ENCODE peak calls at places on chromosomes 5 and 9, in nine cellular contexts. T, K, S, C, Q, I, U, F and B are unnamed samples.

GRCh38 chr5:150062523-150062922 is 23.8 kb downstream of the CSF1R start:
- DNase-seq in T (no peak), K (no peak), S (no peak), C (no peak), Q (no peak), I (no peak), U (no peak), F (no peak), B (no peak)

GRCh38 chr5:157544623-157544989 is 31.0 kb downstream of the ADAM19 start:
- DNase-seq in T (no peak), K (no peak), S (no peak), C (no peak), Q (no peak), I (no peak), U (no peak), F (no peak), B (no peak)

GRCh38 chr5:156515799-156516198 is 188.8 kb downstream of the SGCD start:
- DNase-seq in T (no peak), K (no peak), S (no peak), C (no peak), Q (no peak), I (no peak), U (no peak), F (no peak), B (no peak)

GRCh38 chr5:1886634-1887399 is 4.1 kb upstream of the IRX4 start:
- DNase-seq in T (no peak), K (no peak), S (no peak), C (no peak), Q (no peak), I (no peak), U (no peak), F (no peak), B (peak; percentile 45)

GRCh38 chr9:113427629-113428028 is 17.1 kb downstream of the C9orf43 start:
- DNase-seq in T (no peak), K (no peak), S (no peak), C (no peak), Q (no peak), I (peak; percentile 46), U (peak; percentile 41), F (no peak), B (no peak)

GRCh38 chr9:14769235-14769580 is 46.7 kb upstream of the CER1 start:
- DNase-seq in T (peak; percentile 46), K (no peak), S (peak; percentile 47), C (no peak), Q (no peak), I (peak; percentile 53), U (no peak), F (no peak), B (no peak)

GRCh38 chr9:125332527-125332926 is 70.9 kb downstream of the GAPVD1 start:
- DNase-seq in T (no peak), K (no peak), S (no peak), C (no peak), Q (no peak), I (no peak), U (no peak), F (no peak), B (no peak)

GRCh38 chr5:125058185-125058826 is 311.9 kb upstream of the ZNF608 start:
- DNase-seq in T (no peak), K (no peak), S (no peak), C (no peak), Q (no peak), I (peak; percentile 68), U (peak; percentile 52), F (no peak), B (no peak)

GRCh38 chr5:139998837-139999236 is 44.3 kb downstream of the NRG2 start:
- DNase-seq in T (no peak), K (no peak), S (no peak), C (no peak), Q (no peak), I (no peak), U (no peak), F (no peak), B (no peak)

GRCh38 chr5:172456076-172456800 is 1.9 kb upstream of the SH3PXD2B start:
- DNase-seq in T (no peak), K (no peak), S (no peak), C (no peak), Q (no peak), I (no peak), U (no peak), F (no peak), B (no peak)

GRCh38 chr5:179131321-179131835 is 71.2 kb downstream of the ZNF354C start:
- DNase-seq in T (no peak), K (peak; percentile 36), S (no peak), C (no peak), Q (no peak), I (no peak), U (no peak), F (no peak), B (no peak)

GRCh38 chr9:126411225-126411947 is 84.8 kb downstream of the MVB12B start:
- DNase-seq in T (no peak), K (no peak), S (no peak), C (no peak), Q (peak; percentile 28), I (no peak), U (no peak), F (no peak), B (no peak)

GRCh38 chr5:65907138-65907537 is 19.2 kb upstream of the ERBIN start:
- DNase-seq in T (no peak), K (no peak), S (no peak), C (no peak), Q (no peak), I (no peak), U (no peak), F (no peak), B (no peak)

GRCh38 chr5:31824886-31825774 is 186.2 kb downstream of the PDZD2 start:
- DNase-seq in T (peak; percentile 62), K (no peak), S (peak; percentile 42), C (peak; percentile 58), Q (peak; percentile 32), I (peak; percentile 75), U (peak; percentile 31), F (peak; percentile 59), B (peak; percentile 39)

GRCh38 chr5:100188778-100189177 is 346.4 kb upstream of the FAM174A start:
- DNase-seq in T (no peak), K (no peak), S (no peak), C (no peak), Q (no peak), I (no peak), U (no peak), F (no peak), B (no peak)

GRCh38 chr5:131747180-131748105 is 49.4 kb downstream of the FNIP1 start:
- DNase-seq in T (no peak), K (no peak), S (no peak), C (no peak), Q (no peak), I (peak; percentile 31), U (no peak), F (no peak), B (no peak)

GRCh38 chr9:83020864-83021263 is 42.1 kb downstream of the RASEF start:
- DNase-seq in T (no peak), K (no peak), S (no peak), C (no peak), Q (no peak), I (no peak), U (no peak), F (no peak), B (no peak)

DNA sequence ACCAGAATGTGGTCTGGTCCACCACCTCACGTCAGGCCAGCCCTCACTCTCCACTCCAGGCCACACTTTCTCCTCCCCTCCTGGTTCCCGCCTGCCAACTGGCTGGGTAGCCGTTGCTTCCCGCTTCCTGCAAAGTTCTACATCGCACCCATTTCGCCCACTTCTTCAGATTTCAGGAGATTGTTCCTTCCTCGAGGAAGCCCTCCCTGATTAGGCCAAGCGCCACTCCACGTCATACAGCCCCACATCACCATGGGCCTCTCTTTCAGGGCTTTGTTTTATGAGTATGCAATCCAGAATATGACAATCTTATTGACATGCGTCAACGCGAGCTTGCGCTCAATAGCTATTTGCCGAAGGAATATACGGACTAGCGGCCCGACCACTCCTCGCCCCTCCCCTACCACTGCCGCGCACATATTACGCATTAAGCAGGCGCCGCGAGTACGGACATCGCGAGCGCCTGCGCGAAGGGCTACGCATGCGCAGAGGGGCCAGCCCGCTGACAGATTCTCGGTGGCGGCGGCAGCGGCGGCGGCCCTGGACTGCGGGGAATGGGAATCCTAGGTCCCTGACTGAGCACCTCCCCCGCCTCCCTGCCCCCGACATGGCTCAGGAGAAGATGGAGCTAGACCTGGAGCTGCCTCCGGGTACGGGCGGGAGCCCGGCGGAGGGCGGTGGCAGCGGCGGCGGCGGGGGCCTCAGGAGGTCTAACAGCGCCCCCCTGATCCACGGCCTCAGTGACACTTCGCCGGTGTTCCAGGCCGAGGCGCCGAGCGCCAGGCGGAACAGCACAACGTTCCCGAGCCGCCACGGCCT is 74.7 kb downstream of the PIP5K1B start:
- DNase-seq in T (peak; percentile 97), K (peak; percentile 95), S (peak; percentile 82), C (peak; percentile 94), Q (peak; percentile 93), I (peak; percentile 94), U (peak; percentile 93), F (peak; percentile 94), B (peak; percentile 97)
- TF ChIP-seq CTCF in T (no peak), K (no peak), S (peak; percentile 47), C (peak; percentile 47), Q (peak; percentile 64), I (peak; percentile 24), U (peak; percentile 26), F (no peak), B (no peak)

GRCh38 chr9:76761448-76761847 is 2.8 kb upstream of the PCA3 start:
- DNase-seq in T (no peak), K (no peak), S (no peak), C (no peak), Q (no peak), I (peak; percentile 34), U (no peak), F (no peak), B (no peak)
- TF ChIP-seq CTCF in T (peak; percentile 51), K (no peak), S (peak; percentile 36), C (no peak), Q (no peak), I (peak; percentile 45), U (peak; percentile 31), F (no peak), B (peak; percentile 32)

DNA sequence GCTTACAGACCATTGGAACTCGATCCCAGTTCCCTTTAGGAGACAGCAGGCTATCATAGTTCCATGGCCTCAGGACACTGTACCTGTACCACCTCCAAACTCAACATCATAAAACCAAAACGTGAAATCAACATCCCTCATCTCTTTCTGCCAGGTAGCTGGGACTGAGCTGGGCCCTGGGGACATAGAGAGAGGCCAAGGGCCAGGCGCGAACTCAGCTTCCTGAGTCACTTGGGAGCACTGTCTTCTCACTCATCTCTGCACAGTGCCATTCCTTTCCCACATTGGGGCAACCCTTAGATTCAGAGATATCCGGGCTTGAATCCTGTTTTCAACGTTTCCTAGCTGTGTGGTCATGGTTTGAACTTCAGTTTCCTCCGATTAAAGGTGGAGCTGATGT is 12.2 kb downstream of the DAB2IP start:
- DNase-seq in T (no peak), K (no peak), S (peak; percentile 61), C (no peak), Q (no peak), I (no peak), U (no peak), F (no peak), B (no peak)
- TF ChIP-seq CTCF in T (no peak), K (no peak), S (no peak), C (no peak), Q (no peak), I (no peak), U (no peak), F (no peak), B (no peak)

DNA sequence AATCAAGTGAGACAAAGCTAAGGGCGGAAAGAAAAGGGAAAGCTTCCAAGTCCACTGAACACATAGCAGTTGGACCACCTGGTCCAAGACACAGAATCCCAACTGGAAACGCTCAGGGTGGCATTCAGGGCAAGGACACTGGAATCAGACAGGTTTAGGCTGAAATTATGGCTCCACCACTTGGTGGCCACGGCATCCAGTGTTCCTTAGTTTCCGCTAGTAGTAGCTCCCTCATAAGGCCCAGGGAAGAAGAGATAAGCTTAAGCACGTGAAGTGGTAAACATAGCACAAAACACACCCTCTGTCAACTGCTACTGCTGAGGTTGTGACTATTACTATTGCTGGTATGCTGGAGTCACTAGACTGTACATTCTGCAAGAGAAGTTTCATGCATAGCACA is 209.4 kb downstream of the GLIS3 start:
- DNase-seq in T (no peak), K (no peak), S (no peak), C (no peak), Q (no peak), I (no peak), U (no peak), F (no peak), B (no peak)
- TF ChIP-seq CTCF in T (no peak), K (no peak), S (peak; percentile 17), C (no peak), Q (no peak), I (no peak), U (no peak), F (no peak), B (no peak)